ENCODE peak calls at places on chromosomes 7 and 10, in eight cellular contexts. T is activated naive CD4-positive, alpha-beta T cell; B is memory B cell; M is sigmoid colon; R is NCI-H1105; L is HepG2; K is ELF-1; I is heart right ventricle. H is an unnamed sample.

GRCh38 chr10:68897336-68897741 is 3.8 kb upstream of the DDX50 start:
- DNase-seq in K (peak), L (peak), T (no peak), B (no peak), M (no peak), I (no peak), R (peak), H (peak)

GRCh38 chr10:76352300-76352699 is 920.9 kb downstream of the LRMDA start:
- DNase-seq in T (no peak), I (no peak), L (no peak), M (no peak), K (no peak), B (no peak), R (no peak), H (peak)

GRCh38 chr7:132575336-132575986 is 809 bp downstream of the PLXNA4 start:
- DNase-seq in I (peak), M (peak), K (peak), B (no peak), T (no peak), L (no peak), R (peak), H (peak)

GRCh38 chr7:111516612-111517011 is 45.7 kb downstream of the IMMP2L start:
- DNase-seq in M (no peak), L (no peak), T (no peak), K (no peak), I (no peak), B (no peak), R (no peak), H (no peak)

GRCh38 chr7:1695800-1696454 is 25.9 kb downstream of the ELFN1 start:
- DNase-seq in K (peak), R (no peak), L (no peak), T (no peak), I (no peak), M (no peak), B (no peak), H (no peak)

GRCh38 chr7:51340029-51340838 is 23.6 kb upstream of the COBL start:
- DNase-seq in R (no peak), I (no peak), L (no peak), K (no peak), M (no peak), T (no peak), B (no peak), H (no peak)

GRCh38 chr10:120507175-120507574 is 50.1 kb downstream of the PLPP4 start:
- DNase-seq in M (no peak), I (no peak), T (no peak), L (no peak), R (no peak), K (no peak), B (no peak), H (no peak)

GRCh38 chr7:133070562-133070961 is 11.3 kb downstream of the CHCHD3 start:
- DNase-seq in L (no peak), M (no peak), T (no peak), I (no peak), B (no peak), K (no peak), R (no peak), H (no peak)

GRCh38 chr10:70680899-70681730 is 8.8 kb downstream of the ADAMTS14 start:
- DNase-seq in B (no peak), I (no peak), L (no peak), K (no peak), R (no peak), T (no peak), M (no peak), H (no peak)

GRCh38 chr10:69406816-69407580 is 9.7 kb downstream of the TACR2 start:
- DNase-seq in M (no peak), I (no peak), R (no peak), K (no peak), B (no peak), L (no peak), T (no peak), H (no peak)

GRCh38 chr10:49141541-49142332 is 7.9 kb upstream of the FAM170B start:
- DNase-seq in K (no peak), B (no peak), R (no peak), T (no peak), L (no peak), M (no peak), I (no peak), H (no peak)

GRCh38 chr7:150327308-150327707 is 4.0 kb upstream of the ACTR3C start:
- DNase-seq in B (no peak), T (no peak), R (no peak), L (no peak), M (no peak), K (no peak), I (no peak), H (no peak)

GRCh38 chr10:20890491-20891337 is 6.4 kb downstream of the NEBL start:
- DNase-seq in L (no peak), B (no peak), M (no peak), R (no peak), T (no peak), I (no peak), K (peak), H (no peak)

GRCh38 chr7:47368190-47368812 is 213.6 kb downstream of the TNS3 start:
- DNase-seq in T (no peak), I (no peak), B (no peak), L (no peak), R (no peak), K (no peak), M (no peak), H (no peak)